ENCODE peak calls at places on chromosomes 4 and X, in four cellular contexts. S is GM12865, D is AG09309, E is hepatocyte. Z is an unnamed sample.

GRCh38 chr4:168486961-168487820 is 6.9 kb upstream of the DDX60L start:
- DNase-seq in S (no peak), D (no peak), E (peak; percentile 26), Z (peak; percentile 49)

GRCh38 chrX:17030092-17030491 is 83.6 kb downstream of the REPS2 start:
- DNase-seq in S (no peak), D (no peak), E (no peak), Z (no peak)

GRCh38 chrX:23752740-23753435 is 9.8 kb upstream of the ACOT9 start:
- DNase-seq in S (no peak), D (peak; percentile 55), E (no peak), Z (peak; percentile 82)

GRCh38 chr4:56049428-56050212 is 100.9 kb downstream of the CEP135 start:
- DNase-seq in S (peak; percentile 10), D (no peak), E (peak; percentile 56), Z (no peak)

GRCh38 chr4:157806176-157806575 is 366.6 kb downstream of the GASK1B start:
- DNase-seq in S (no peak), D (no peak), E (no peak), Z (no peak)

GRCh38 chr4:151325320-151326246 is at the start of gene SH3D19:
- DNase-seq in S (no peak), D (no peak), E (peak; percentile 87), Z (peak; percentile 59)

GRCh38 chrX:3712870-3713224 is 602 bp downstream of the PRKX start:
- DNase-seq in S (no peak), D (no peak), E (no peak), Z (no peak)

GRCh38 chr4:103424853-103425252 is 226.7 kb upstream of the CENPE start:
- DNase-seq in S (no peak), D (no peak), E (peak; percentile 33), Z (peak; percentile 0)

GRCh38 chr4:97560009-97560408 is 583.3 kb downstream of the STPG2 start:
- DNase-seq in S (no peak), D (no peak), E (no peak), Z (no peak)

GRCh38 chr4:98728871-98729270 is 70.5 kb upstream of the TSPAN5 start:
- DNase-seq in S (no peak), D (no peak), E (no peak), Z (no peak)

GRCh38 chr4:107472265-107472948 is 247.6 kb downstream of the PAPSS1 start:
- DNase-seq in S (no peak), D (no peak), E (no peak), Z (no peak)

GRCh38 chr4:82284475-82284857 is 89.3 kb downstream of the HNRNPD start:
- DNase-seq in S (no peak), D (no peak), E (peak; percentile 24), Z (peak; percentile 8)

GRCh38 chrX:42496239-42496638 is 281.7 kb downstream of the PPP1R2C start:
- DNase-seq in S (no peak), D (no peak), E (no peak), Z (no peak)

GRCh38 chrX:50635811-50636365 is 165.3 kb upstream of the DGKK start:
- DNase-seq in S (no peak), D (no peak), E (no peak), Z (no peak)

GRCh38 chrX:50635162-50635561 is 164.5 kb upstream of the DGKK start:
- DNase-seq in S (no peak), D (no peak), E (no peak), Z (no peak)

GRCh38 chrX:50643525-50644137 is 170.4 kb downstream of the SHROOM4 start:
- DNase-seq in S (no peak), D (no peak), E (no peak), Z (no peak)

GRCh38 chrX:50638123-50638522 is 167.5 kb upstream of the DGKK start:
- DNase-seq in S (no peak), D (no peak), E (no peak), Z (no peak)
- TF ChIP-seq CTCF in S (no peak), D (no peak), E (no peak), Z (no peak)

DNA sequence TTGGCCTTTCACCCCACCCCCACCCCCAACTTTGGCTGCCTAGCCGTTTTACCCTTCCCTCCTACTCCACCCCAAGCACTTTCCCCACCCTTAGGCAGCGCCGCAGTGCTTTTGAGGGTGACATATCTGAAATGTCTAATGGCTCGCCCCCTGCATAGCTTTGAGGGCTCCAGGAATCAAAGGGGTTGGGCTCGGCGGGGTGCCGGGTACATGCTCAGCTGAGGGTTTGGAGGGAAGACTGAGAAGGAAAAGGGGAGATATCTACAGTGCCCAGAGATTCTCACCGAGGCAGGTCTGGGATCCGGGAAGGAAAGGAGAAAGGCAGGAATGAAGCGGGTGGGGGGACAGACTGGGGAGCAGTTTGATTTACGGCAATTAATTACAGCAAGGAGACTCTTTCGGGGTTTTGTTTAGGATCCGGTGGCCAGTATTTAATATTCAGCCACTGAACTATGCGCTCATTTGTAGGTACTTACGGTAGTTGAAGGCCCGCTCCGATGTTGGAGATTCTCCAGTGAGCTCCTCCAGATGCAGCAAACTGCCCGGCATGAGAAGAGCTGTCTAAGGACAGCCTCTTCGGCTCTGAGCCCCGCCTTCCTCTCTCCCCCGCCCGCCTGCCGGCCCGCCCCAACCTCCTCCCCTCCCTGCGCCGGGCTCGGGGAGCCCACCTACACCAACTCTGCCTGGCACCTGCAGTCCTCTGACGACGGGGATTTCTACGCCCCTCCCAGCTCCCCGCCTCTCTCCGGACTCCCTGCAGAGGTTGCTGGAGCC is at the start of gene IGSF1:
- DNase-seq in S (no peak), D (no peak), E (peak; percentile 60), Z (peak; percentile 3)
- H3K4me3 ChIP-seq in S (no peak within 1 kb of the TSS), D (no peak within 1 kb of the TSS), E (no peak within 1 kb of the TSS), Z (no peak within 1 kb of the TSS)

GRCh38 chrX:80876877-80877276 is 67.2 kb upstream of the BRWD3 start:
- DNase-seq in S (peak; percentile 31), D (peak; percentile 16), E (peak; percentile 13), Z (peak; percentile 33)
- TF ChIP-seq CTCF in S (peak; percentile 3), D (peak; percentile 38), E (peak; percentile 52), Z (peak; percentile 51)

DNA sequence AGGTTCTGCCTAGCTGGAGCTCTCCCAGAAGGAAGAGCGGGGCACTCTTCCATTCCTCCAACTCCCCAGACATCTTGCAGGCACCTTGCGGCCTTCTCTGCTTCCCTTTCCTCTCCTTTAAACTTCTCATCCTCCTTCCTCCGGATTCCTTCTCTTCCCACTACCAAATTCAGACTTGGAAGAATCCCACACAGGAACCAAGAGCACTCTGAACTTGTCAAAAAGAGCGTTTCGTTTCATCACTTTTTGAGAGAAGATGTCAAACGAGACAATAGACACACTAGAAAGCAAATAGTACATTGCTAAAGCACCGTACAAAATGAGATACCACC is 512 bp upstream of the UCP1 start:
- DNase-seq in S (no peak), D (no peak), E (no peak), Z (no peak)
- H3K4me3 ChIP-seq in S (no peak overlapping the region), D (no peak overlapping the region), E (peak overlapping the region; percentile 44), Z (no peak overlapping the region)

GRCh38 chrX:33741807-33742206 is 390.3 kb downstream of the FAM47A start:
- DNase-seq in S (no peak), D (no peak), E (peak; percentile 8), Z (no peak)
- TF ChIP-seq CTCF in S (no peak), D (no peak), E (no peak), Z (no peak)

GRCh38 chrX:50980251-50980650 is 69.7 kb downstream of the BMP15 start:
- DNase-seq in S (no peak), D (no peak), E (no peak), Z (no peak)

GRCh38 chrX:50973199-50973598 is 62.7 kb downstream of the BMP15 start:
- DNase-seq in S (no peak), D (no peak), E (no peak), Z (no peak)

GRCh38 chrX:50978920-50979660 is 68.6 kb downstream of the BMP15 start:
- DNase-seq in S (no peak), D (no peak), E (no peak), Z (peak; percentile 0)
- H3K4me3 ChIP-seq in S (no peak overlapping the region), D (no peak overlapping the region), E (no peak overlapping the region), Z (no peak overlapping the region)

DNA sequence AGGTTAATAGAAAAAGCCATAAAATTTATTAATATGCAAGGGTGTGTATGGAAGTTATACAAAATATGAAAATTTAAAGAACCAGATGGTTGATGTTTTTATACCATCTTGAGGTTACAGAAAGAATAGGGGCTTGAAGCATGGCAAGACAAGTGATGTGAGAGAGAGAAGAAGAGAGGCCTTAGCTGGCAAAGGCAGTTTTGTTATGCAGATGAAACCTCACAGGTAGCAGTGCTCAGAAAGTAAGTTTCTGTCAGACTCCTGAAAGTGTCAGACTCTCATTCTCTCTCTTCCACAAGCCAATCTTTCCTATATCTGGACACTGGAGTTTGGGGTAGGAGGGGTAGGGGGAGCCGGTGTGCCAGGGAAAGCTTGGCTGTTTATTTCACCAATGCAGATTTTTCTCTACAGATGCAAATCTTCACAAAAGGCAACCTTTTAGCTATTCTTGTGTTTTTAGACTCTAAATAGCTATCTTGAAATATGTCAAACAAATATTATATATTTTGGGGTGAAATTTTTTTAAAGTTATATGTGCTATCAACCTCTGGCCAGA is 124.5 kb downstream of the CFAP299 start:
- DNase-seq in S (no peak), D (no peak), E (no peak), Z (no peak)
- TF ChIP-seq CTCF in S (no peak), D (no peak), E (no peak), Z (no peak)

GRCh38 chr4:138262058-138262838 is 20.1 kb upstream of the SLC7A11 start:
- DNase-seq in S (no peak), D (no peak), E (no peak), Z (no peak)
- H3K4me3 ChIP-seq in S (no peak overlapping the region), D (no peak overlapping the region), E (no peak overlapping the region), Z (no peak overlapping the region)

GRCh38 chr4:130808492-130808891 is 1712.5 kb downstream of the C4orf33 start:
- DNase-seq in S (peak; percentile 5), D (no peak), E (no peak), Z (no peak)
- TF ChIP-seq CTCF in S (peak; percentile 26), D (no peak), E (peak; percentile 57), Z (peak; percentile 9)

GRCh38 chr4:53321151-53321987 is 44.5 kb downstream of the SCFD2 start:
- DNase-seq in S (no peak), D (peak; percentile 94), E (no peak), Z (peak; percentile 97)
- H3K4me3 ChIP-seq in S (no peak overlapping the region), D (no peak overlapping the region), E (no peak overlapping the region), Z (peak overlapping the region; percentile 37)